ENCODE peak calls at places on chromosomes 2 and 18, in seven cellular contexts. Z is SK-N-SH, A is transverse colon, C is H1, G is A549, I is stomach, J is ovary. M is an unnamed sample.
A peak's percentile ranks its signal among the peaks of the same experiment; 100 is the strongest.

GRCh38 chr18:7879717-7880116 is 312.6 kb downstream of the PTPRM start:
- DNase-seq in Z (no peak), A (no peak), C (no peak), G (peak; percentile 62), I (no peak), J (no peak), M (no peak)

GRCh38 chr2:26536371-26537068 is 58.6 kb upstream of the OTOF start:
- DNase-seq in Z (no peak), A (peak; percentile 4), C (no peak), G (no peak), I (no peak), J (no peak), M (peak; percentile 69)

GRCh38 chr2:160913323-160913722 is 246.9 kb upstream of the TANK start:
- DNase-seq in Z (no peak), A (no peak), C (no peak), G (no peak), I (no peak), J (no peak), M (no peak)

GRCh38 chr2:218370410-218371063 is 11.5 kb upstream of the SLC11A1 start:
- DNase-seq in Z (no peak), A (peak; percentile 46), C (no peak), G (no peak), I (peak; percentile 53), J (no peak), M (no peak)

GRCh38 chr2:228426502-228427216 is 245.2 kb upstream of the SPHKAP start:
- DNase-seq in Z (no peak), A (no peak), C (no peak), G (no peak), I (no peak), J (no peak), M (no peak)

GRCh38 chr18:62925031-62925688 is 209.8 kb downstream of the PHLPP1 start:
- DNase-seq in Z (no peak), A (no peak), C (no peak), G (no peak), I (no peak), J (no peak), M (no peak)

GRCh38 chr2:27711804-27712203 is 48.1 kb downstream of the SLC4A1AP start:
- DNase-seq in Z (no peak), A (no peak), C (no peak), G (no peak), I (no peak), J (no peak), M (no peak)

GRCh38 chr2:94956797-94957391 is 68.6 kb upstream of the MAL start:
- DNase-seq in Z (peak; percentile 52), A (peak; percentile 17), C (no peak), G (peak; percentile 38), I (peak; percentile 39), J (no peak), M (no peak)

GRCh38 chr2:101724113-101724450 is 26.6 kb downstream of the MAP4K4 start:
- DNase-seq in Z (no peak), A (no peak), C (no peak), G (no peak), I (no peak), J (no peak), M (no peak)

GRCh38 chr2:197113221-197113831 is 186.8 kb upstream of the PGAP1 start:
- DNase-seq in Z (peak; percentile 37), A (no peak), C (no peak), G (peak; percentile 26), I (no peak), J (no peak), M (no peak)

GRCh38 chr2:232653441-232653840 is 20.0 kb downstream of the EFHD1 start:
- DNase-seq in Z (no peak), A (no peak), C (no peak), G (no peak), I (no peak), J (no peak), M (no peak)

GRCh38 chr2:133422946-133423345 is 145.3 kb downstream of the NCKAP5 start:
- DNase-seq in Z (no peak), A (no peak), C (no peak), G (peak; percentile 23), I (no peak), J (no peak), M (no peak)

GRCh38 chr18:68694316-68694715 is 20.6 kb downstream of the TMX3 start:
- DNase-seq in Z (no peak), A (no peak), C (no peak), G (no peak), I (no peak), J (no peak), M (no peak)

GRCh38 chr2:170087394-170087793 is 90.6 kb upstream of the MYO3B start:
- DNase-seq in Z (no peak), A (no peak), C (no peak), G (no peak), I (no peak), J (no peak), M (no peak)

GRCh38 chr2:152715854-152716428 is 1.3 kb downstream of the PRPF40A start:
- DNase-seq in Z (peak; percentile 37), A (no peak), C (peak; percentile 17), G (peak; percentile 80), I (no peak), J (no peak), M (no peak)

GRCh38 chr2:101063352-101063751 is 61.3 kb downstream of the RPL31 start:
- DNase-seq in Z (no peak), A (no peak), C (no peak), G (no peak), I (no peak), J (no peak), M (no peak)

GRCh38 chr2:232875256-232876070 is 5.4 kb downstream of the SNORC start:
- DNase-seq in Z (peak; percentile 68), A (peak; percentile 45), C (no peak), G (peak; percentile 33), I (no peak), J (peak; percentile 24), M (peak; percentile 74)

GRCh38 chr2:8448822-8449577 is 232.9 kb upstream of the ID2 start:
- DNase-seq in Z (peak; percentile 64), A (no peak), C (no peak), G (no peak), I (no peak), J (no peak), M (no peak)
- H3K4me1 ChIP-seq in Z (peaks cover 9% of the 10 kb centered on the region), A (peaks cover 2% of the 10 kb centered on the region), C (no peaks in the 10 kb centered on the region), G (peaks cover 23% of the 10 kb centered on the region), I (no peaks in the 10 kb centered on the region), J (peaks cover 2% of the 10 kb centered on the region), M (peaks cover 8% of the 10 kb centered on the region)

DNA sequence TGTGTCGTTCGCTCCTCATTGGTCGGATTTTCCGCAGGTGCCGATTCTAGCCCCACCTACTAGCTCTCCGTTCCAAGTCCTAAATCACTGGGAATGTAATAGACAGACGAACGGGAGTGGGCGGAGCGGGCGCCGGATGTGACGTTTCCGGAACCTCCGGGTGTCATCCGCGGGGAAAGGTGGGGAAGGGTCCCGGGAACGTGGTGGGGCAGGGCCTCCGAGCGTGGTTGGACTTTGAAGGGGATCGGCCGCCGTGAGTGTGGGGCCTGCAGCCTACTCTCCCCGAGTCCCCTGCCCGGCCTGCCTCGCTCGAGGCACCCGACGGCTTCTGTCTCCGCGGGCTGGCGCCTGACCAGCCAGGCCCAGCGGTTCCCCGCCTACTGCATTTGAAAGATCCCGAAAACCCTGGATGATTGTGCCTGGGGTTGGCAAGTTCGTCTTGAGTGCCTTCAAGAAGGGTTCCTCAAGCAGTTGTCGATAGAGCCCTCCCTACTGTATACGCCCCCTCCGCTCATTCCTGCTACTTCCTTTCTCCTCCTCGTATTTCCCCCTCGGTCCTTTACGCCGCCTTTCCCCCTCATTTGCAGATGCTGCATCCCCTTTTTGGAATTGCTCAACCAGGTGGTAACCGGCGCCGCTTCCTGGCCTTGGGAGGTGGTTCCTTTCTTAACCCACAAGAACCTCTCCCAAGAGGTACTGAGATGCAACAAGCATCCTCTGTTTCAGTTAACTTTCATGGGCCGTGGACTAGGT is at the start of gene STAMBP:
- DNase-seq in Z (peak; percentile 94), A (peak; percentile 98), C (peak; percentile 83), G (peak; percentile 96), I (peak; percentile 98), J (peak; percentile 97), M (peak; percentile 98)
- TF ChIP-seq EP300 in Z (no peak), A (no peak), C (no peak), G (no peak), I (no peak), J (no peak), M (no peak)

GRCh38 chr2:69007169-69007568 is 5.8 kb upstream of the ANTXR1 start:
- DNase-seq in Z (no peak), A (no peak), C (no peak), G (no peak), I (no peak), J (no peak), M (no peak)

GRCh38 chr2:68997401-68997800 is 15.6 kb upstream of the ANTXR1 start:
- DNase-seq in Z (no peak), A (no peak), C (no peak), G (no peak), I (no peak), J (no peak), M (no peak)

GRCh38 chr2:69007603-69008002 is 5.4 kb upstream of the ANTXR1 start:
- DNase-seq in Z (no peak), A (no peak), C (no peak), G (no peak), I (no peak), J (no peak), M (no peak)

GRCh38 chr2:69003731-69004130 is 9.2 kb upstream of the ANTXR1 start:
- DNase-seq in Z (no peak), A (no peak), C (no peak), G (no peak), I (no peak), J (no peak), M (no peak)

DNA sequence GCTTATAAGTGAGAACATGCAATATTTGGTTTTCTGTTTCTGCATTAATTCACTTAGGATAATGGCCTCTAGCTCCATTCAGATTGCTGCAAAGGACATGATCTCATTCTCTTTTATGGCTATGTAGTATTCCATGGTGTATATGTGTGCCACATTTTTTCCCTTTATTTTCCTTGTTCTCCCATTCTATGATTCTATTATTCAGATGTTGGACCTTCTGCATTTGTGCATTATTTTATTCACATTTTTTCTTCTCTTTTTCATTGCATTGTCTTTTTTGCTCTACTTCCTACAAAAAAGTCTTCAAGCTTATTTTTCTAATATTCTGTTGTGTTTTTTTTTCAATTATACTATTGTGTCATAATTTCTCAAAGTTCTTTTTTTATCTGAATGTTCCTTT is 11.1 kb upstream of the ANTXR1 start:
- DNase-seq in Z (no peak), A (no peak), C (no peak), G (no peak), I (no peak), J (no peak), M (no peak)
- H3K4me1 ChIP-seq in Z (no peaks in the 10 kb centered on the region), A (no peaks in the 10 kb centered on the region), C (no peaks in the 10 kb centered on the region), G (peaks cover under 1% of the 10 kb centered on the region), I (no peaks in the 10 kb centered on the region), J (no peaks in the 10 kb centered on the region), M (peaks cover 4% of the 10 kb centered on the region)

GRCh38 chr18:77066101-77066500 is 66.5 kb downstream of the MBP start:
- DNase-seq in Z (no peak), A (no peak), C (no peak), G (no peak), I (no peak), J (no peak), M (no peak)

GRCh38 chr18:77068890-77069312 is 63.7 kb downstream of the MBP start:
- DNase-seq in Z (no peak), A (no peak), C (no peak), G (no peak), I (no peak), J (no peak), M (no peak)

GRCh38 chr18:77066689-77067088 is 65.9 kb downstream of the MBP start:
- DNase-seq in Z (no peak), A (no peak), C (no peak), G (no peak), I (no peak), J (no peak), M (no peak)

GRCh38 chr18:77068321-77068841 is 64.2 kb downstream of the MBP start:
- DNase-seq in Z (no peak), A (no peak), C (no peak), G (no peak), I (no peak), J (no peak), M (no peak)

GRCh38 chr18:77067315-77068061 is 65.1 kb downstream of the MBP start:
- DNase-seq in Z (no peak), A (peak; percentile 63), C (no peak), G (peak; percentile 93), I (peak; percentile 72), J (peak; percentile 73), M (peak; percentile 77)
- TF ChIP-seq EP300 in Z (peak; percentile 65), A (no peak), C (no peak), G (peak; percentile 61), I (no peak), J (no peak), M (no peak)

M was measured in suprapubic skin.